ENCODE peak calls at places on chromosomes 2 and 18, in eight cellular contexts. One of them, this sample, is unnamed.

GRCh38 chr18:21448301-21448700 is 152.2 kb downstream of the ESCO1 start:
- DNase-seq in GM23248: peak
- DNase-seq in brain pericyte: no peak
- DNase-seq in fibroblast of the aortic adventitia: no peak
- DNase-seq in T-helper 2 cell: no peak
- DNase-seq in stimulated activated naive B cell treated with anti-CD40 and anti-IgM and Interleukin-4, amounts not matched to agents 10 μg/mL and 1 μg/mL and 100 μg/mL, for 72 hours: no peak
- DNase-seq in fibroblast of pulmonary artery: no peak
- DNase-seq in CD8-positive, alpha-beta T cell: no peak
- DNase-seq in this sample: no peak

GRCh38 chr18:31156831-31157763 is 5.6 kb downstream of the DSC1 start:
- DNase-seq in GM23248: no peak
- DNase-seq in brain pericyte: no peak
- DNase-seq in fibroblast of the aortic adventitia: no peak
- DNase-seq in T-helper 2 cell: no peak
- DNase-seq in stimulated activated naive B cell treated with anti-CD40 and anti-IgM and Interleukin-4, amounts not matched to agents 10 μg/mL and 1 μg/mL and 100 μg/mL, for 72 hours: no peak
- DNase-seq in fibroblast of pulmonary artery: peak
- DNase-seq in CD8-positive, alpha-beta T cell: no peak
- DNase-seq in this sample: no peak

GRCh38 chr2:69797836-69798465 is 31.5 kb upstream of the GMCL1 start:
- DNase-seq in GM23248: peak
- DNase-seq in brain pericyte: no peak
- DNase-seq in fibroblast of the aortic adventitia: no peak
- DNase-seq in T-helper 2 cell: no peak
- DNase-seq in stimulated activated naive B cell treated with anti-CD40 and anti-IgM and Interleukin-4, amounts not matched to agents 10 μg/mL and 1 μg/mL and 100 μg/mL, for 72 hours: no peak
- DNase-seq in fibroblast of pulmonary artery: no peak
- DNase-seq in CD8-positive, alpha-beta T cell: no peak
- DNase-seq in this sample: no peak

GRCh38 chr2:217935245-217935879 is 67.4 kb downstream of the TNS1 start:
- DNase-seq in GM23248: peak
- DNase-seq in brain pericyte: no peak
- DNase-seq in fibroblast of the aortic adventitia: peak
- DNase-seq in T-helper 2 cell: no peak
- DNase-seq in stimulated activated naive B cell treated with anti-CD40 and anti-IgM and Interleukin-4, amounts not matched to agents 10 μg/mL and 1 μg/mL and 100 μg/mL, for 72 hours: no peak
- DNase-seq in fibroblast of pulmonary artery: peak
- DNase-seq in CD8-positive, alpha-beta T cell: no peak
- DNase-seq in this sample: no peak

GRCh38 chr2:120551540-120551939 is 184.1 kb upstream of the GLI2 start:
- DNase-seq in GM23248: no peak
- DNase-seq in brain pericyte: no peak
- DNase-seq in fibroblast of the aortic adventitia: no peak
- DNase-seq in T-helper 2 cell: no peak
- DNase-seq in stimulated activated naive B cell treated with anti-CD40 and anti-IgM and Interleukin-4, amounts not matched to agents 10 μg/mL and 1 μg/mL and 100 μg/mL, for 72 hours: no peak
- DNase-seq in fibroblast of pulmonary artery: peak
- DNase-seq in CD8-positive, alpha-beta T cell: no peak
- DNase-seq in this sample: no peak

GRCh38 chr2:238114331-238114841 is 14.2 kb downstream of the ESPNL start:
- DNase-seq in GM23248: no peak
- DNase-seq in brain pericyte: no peak
- DNase-seq in fibroblast of the aortic adventitia: no peak
- DNase-seq in T-helper 2 cell: no peak
- DNase-seq in stimulated activated naive B cell treated with anti-CD40 and anti-IgM and Interleukin-4, amounts not matched to agents 10 μg/mL and 1 μg/mL and 100 μg/mL, for 72 hours: no peak
- DNase-seq in fibroblast of pulmonary artery: no peak
- DNase-seq in CD8-positive, alpha-beta T cell: no peak
- DNase-seq in this sample: no peak

GRCh38 chr18:12088731-12089375 is 4.8 kb upstream of the ANKRD62 start:
- DNase-seq in GM23248: no peak
- DNase-seq in brain pericyte: no peak
- DNase-seq in fibroblast of the aortic adventitia: no peak
- DNase-seq in T-helper 2 cell: no peak
- DNase-seq in stimulated activated naive B cell treated with anti-CD40 and anti-IgM and Interleukin-4, amounts not matched to agents 10 μg/mL and 1 μg/mL and 100 μg/mL, for 72 hours: no peak
- DNase-seq in fibroblast of pulmonary artery: no peak
- DNase-seq in CD8-positive, alpha-beta T cell: no peak
- DNase-seq in this sample: no peak

GRCh38 chr2:44364604-44365003 is 2.9 kb downstream of the CAMKMT start:
- DNase-seq in GM23248: no peak
- DNase-seq in brain pericyte: no peak
- DNase-seq in fibroblast of the aortic adventitia: no peak
- DNase-seq in T-helper 2 cell: no peak
- DNase-seq in stimulated activated naive B cell treated with anti-CD40 and anti-IgM and Interleukin-4, amounts not matched to agents 10 μg/mL and 1 μg/mL and 100 μg/mL, for 72 hours: no peak
- DNase-seq in fibroblast of pulmonary artery: no peak
- DNase-seq in CD8-positive, alpha-beta T cell: no peak
- DNase-seq in this sample: no peak

GRCh38 chr18:69882965-69883668 is 64.6 kb downstream of the CD226 start:
- DNase-seq in GM23248: peak
- DNase-seq in brain pericyte: no peak
- DNase-seq in fibroblast of the aortic adventitia: no peak
- DNase-seq in T-helper 2 cell: no peak
- DNase-seq in stimulated activated naive B cell treated with anti-CD40 and anti-IgM and Interleukin-4, amounts not matched to agents 10 μg/mL and 1 μg/mL and 100 μg/mL, for 72 hours: no peak
- DNase-seq in fibroblast of pulmonary artery: no peak
- DNase-seq in CD8-positive, alpha-beta T cell: no peak
- DNase-seq in this sample: no peak

This sample was measured in CMK.